ENCODE peak calls at places on chromosome 15, in seven cellular contexts. P, E, O, C, Y, G and N are unnamed samples.

GRCh38 chr15:66963084-66963483 is 102.3 kb upstream of the SMAD3 start:
- DNase-seq in E (no peak), Y (no peak), O (no peak), G (no peak), C (no peak), P (no peak), N (no peak)

GRCh38 chr15:94722025-94722636 is 490.8 kb downstream of the MCTP2 start:
- DNase-seq in G (no peak), E (no peak), O (no peak), P (no peak), Y (no peak), C (no peak), N (no peak)

GRCh38 chr15:70259640-70260066 is 161.9 kb upstream of the TLE3 start:
- DNase-seq in O (no peak), C (no peak), Y (no peak), G (no peak), P (no peak), E (peak), N (no peak)

GRCh38 chr15:101047301-101047781 is 128.2 kb downstream of the LRRK1 start:
- DNase-seq in Y (no peak), E (no peak), P (no peak), O (no peak), G (no peak), C (no peak), N (peak)

GRCh38 chr15:90845201-90845949 is 23.0 kb upstream of the FURIN start:
- DNase-seq in E (peak), C (no peak), P (no peak), Y (no peak), O (peak), G (no peak), N (peak)

GRCh38 chr15:90221251-90221900 is 12.4 kb downstream of the CIB1 start:
- DNase-seq in G (peak), P (peak), E (peak), C (no peak), Y (no peak), O (peak), N (peak)

GRCh38 chr15:29870495-29871151 is 48.4 kb upstream of the TJP1 start:
- DNase-seq in O (no peak), E (peak), P (no peak), Y (no peak), G (peak), C (no peak), N (no peak)

GRCh38 chr15:39327005-39327725 is 253.7 kb upstream of the THBS1 start:
- DNase-seq in O (no peak), Y (no peak), C (no peak), G (no peak), E (peak), P (no peak), N (no peak)

GRCh38 chr15:49423021-49423420 is at the start of gene FGF7:
- DNase-seq in P (no peak), Y (no peak), G (peak), O (peak), C (no peak), E (peak), N (peak)

GRCh38 chr15:41501191-41501917 is 7.7 kb downstream of the ITPKA start:
- DNase-seq in Y (no peak), O (no peak), E (no peak), C (no peak), P (no peak), G (no peak), N (no peak)

GRCh38 chr15:59461521-59461920 is 23.5 kb downstream of the FAM81A start:
- DNase-seq in Y (no peak), O (no peak), G (no peak), C (no peak), E (no peak), P (no peak), N (no peak)

GRCh38 chr15:79987569-79987955 is 16.6 kb upstream of the BCL2A1 start:
- DNase-seq in E (no peak), Y (no peak), G (no peak), O (no peak), C (no peak), P (no peak), N (no peak)